ENCODE peak calls at places on chromosomes 13 and 19, in six cellular contexts. Y is heart left ventricle, S is A549, W is GM12892, I is K562, B is tibial nerve. L is an unnamed sample.

GRCh38 chr19:29696045-29696682 is 18.9 kb downstream of the C19orf12 start:
- DNase-seq in Y (no peak), S (no peak), W (no peak), I (no peak), B (no peak), L (no peak)

GRCh38 chr13:107799001-107799400 is 416.3 kb downstream of the LIG4 start:
- DNase-seq in Y (no peak), S (no peak), W (no peak), I (no peak), B (no peak), L (no peak)

GRCh38 chr13:28329395-28330158 is 165.4 kb downstream of the FLT1 start:
- DNase-seq in Y (no peak), S (no peak), W (no peak), I (no peak), B (no peak), L (peak)

GRCh38 chr19:49056101-49056901 is 1.2 kb downstream of the CGB7 start:
- DNase-seq in Y (peak), S (peak), W (peak), I (peak), B (peak), L (no peak)

GRCh38 chr13:63048648-63049047 is 1633.0 kb upstream of the PCDH20 start:
- DNase-seq in Y (no peak), S (peak), W (no peak), I (no peak), B (no peak), L (no peak)

GRCh38 chr19:50427997-50428425 is 4.7 kb upstream of the MYBPC2 start:
- DNase-seq in Y (peak), S (no peak), W (no peak), I (no peak), B (peak), L (no peak)

GRCh38 chr13:39422845-39423565 is 180.0 kb downstream of the LHFPL6 start:
- DNase-seq in Y (no peak), S (no peak), W (no peak), I (no peak), B (no peak), L (no peak)

GRCh38 chr19:20151617-20152145 is 15.3 kb upstream of the ZNF486 start:
- DNase-seq in Y (no peak), S (no peak), W (no peak), I (no peak), B (no peak), L (no peak)

DNA sequence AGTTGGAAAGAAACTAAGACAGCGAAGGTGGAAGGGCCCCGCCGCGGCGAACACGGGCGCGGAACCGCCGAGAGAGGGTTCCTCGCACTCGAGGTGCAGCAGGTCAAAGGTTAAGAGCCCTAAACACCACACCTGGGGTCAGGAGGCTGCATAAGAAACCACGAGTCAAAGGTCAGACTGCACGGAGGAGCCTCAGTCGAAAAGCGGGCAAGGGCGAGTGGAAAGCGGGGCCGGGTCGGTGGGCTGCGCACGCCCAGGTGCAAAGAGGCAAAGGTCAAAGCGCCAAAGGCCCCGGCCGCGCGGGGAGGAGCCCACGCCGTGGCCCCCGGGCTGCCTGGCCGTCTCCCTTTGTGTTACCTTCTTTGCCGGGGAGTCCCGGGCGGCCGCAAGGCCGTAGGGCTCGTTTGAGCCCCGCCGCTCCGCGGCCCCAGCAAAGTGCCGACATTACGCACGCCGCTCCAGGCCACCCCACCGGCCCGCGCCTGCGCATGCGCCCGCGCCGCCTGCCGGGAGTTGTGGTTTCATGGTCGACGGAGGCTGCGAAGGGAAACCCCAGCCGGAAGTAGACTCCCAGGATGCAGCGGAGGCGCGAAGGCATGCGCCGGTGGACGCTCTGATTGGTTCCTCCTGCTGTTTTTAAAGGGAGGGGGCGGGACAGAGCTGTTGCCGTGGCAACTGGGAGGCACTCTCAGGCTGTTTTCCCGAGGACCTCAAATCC is at the start of gene POLRMT:
- DNase-seq in Y (peak), S (peak), W (peak), I (peak), B (peak), L (peak)
- TF ChIP-seq POLR2A in Y (no peak), S (peak), W (peak), I (peak), B (no peak), L (peak)

GRCh38 chr19:40601061-40601973 is at the start of gene LTBP4:
- DNase-seq in Y (peak), S (no peak), W (no peak), I (peak), B (no peak), L (no peak)
- TF ChIP-seq POLR2A in Y (no peak), S (no peak), W (no peak), I (no peak), B (no peak), L (no peak)

GRCh38 chr19:15367439-15367838 is 12.1 kb downstream of the AKAP8 start:
- DNase-seq in Y (no peak), S (no peak), W (no peak), I (no peak), B (no peak), L (no peak)

GRCh38 chr19:15368798-15369593 is 10.6 kb downstream of the AKAP8 start:
- DNase-seq in Y (no peak), S (no peak), W (no peak), I (no peak), B (no peak), L (no peak)

GRCh38 chr19:15368051-15368632 is 11.4 kb downstream of the AKAP8 start:
- DNase-seq in Y (no peak), S (no peak), W (no peak), I (no peak), B (no peak), L (no peak)

GRCh38 chr19:15371119-15371518 is 8.5 kb downstream of the AKAP8 start:
- DNase-seq in Y (no peak), S (no peak), W (no peak), I (no peak), B (no peak), L (no peak)

DNA sequence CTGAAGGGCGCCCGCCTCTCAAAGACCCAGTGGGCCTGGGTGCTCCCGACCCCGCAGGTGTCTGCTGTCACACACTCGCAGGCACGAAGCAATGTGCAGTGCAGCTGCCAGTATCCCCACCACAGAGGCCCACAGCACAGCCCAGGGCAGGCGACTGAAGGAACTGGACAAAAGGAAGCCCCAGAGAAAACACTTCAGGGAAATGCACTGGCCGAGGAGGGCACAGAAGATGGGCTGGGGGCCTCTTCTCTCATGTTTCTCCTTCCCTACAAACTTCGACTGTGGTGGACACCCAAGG is 10.0 kb downstream of the AKAP8 start:
- DNase-seq in Y (no peak), S (no peak), W (no peak), I (no peak), B (no peak), L (no peak)
- TF ChIP-seq POLR2A in Y (no peak), S (no peak), W (no peak), I (no peak), B (no peak), L (no peak)

DNA sequence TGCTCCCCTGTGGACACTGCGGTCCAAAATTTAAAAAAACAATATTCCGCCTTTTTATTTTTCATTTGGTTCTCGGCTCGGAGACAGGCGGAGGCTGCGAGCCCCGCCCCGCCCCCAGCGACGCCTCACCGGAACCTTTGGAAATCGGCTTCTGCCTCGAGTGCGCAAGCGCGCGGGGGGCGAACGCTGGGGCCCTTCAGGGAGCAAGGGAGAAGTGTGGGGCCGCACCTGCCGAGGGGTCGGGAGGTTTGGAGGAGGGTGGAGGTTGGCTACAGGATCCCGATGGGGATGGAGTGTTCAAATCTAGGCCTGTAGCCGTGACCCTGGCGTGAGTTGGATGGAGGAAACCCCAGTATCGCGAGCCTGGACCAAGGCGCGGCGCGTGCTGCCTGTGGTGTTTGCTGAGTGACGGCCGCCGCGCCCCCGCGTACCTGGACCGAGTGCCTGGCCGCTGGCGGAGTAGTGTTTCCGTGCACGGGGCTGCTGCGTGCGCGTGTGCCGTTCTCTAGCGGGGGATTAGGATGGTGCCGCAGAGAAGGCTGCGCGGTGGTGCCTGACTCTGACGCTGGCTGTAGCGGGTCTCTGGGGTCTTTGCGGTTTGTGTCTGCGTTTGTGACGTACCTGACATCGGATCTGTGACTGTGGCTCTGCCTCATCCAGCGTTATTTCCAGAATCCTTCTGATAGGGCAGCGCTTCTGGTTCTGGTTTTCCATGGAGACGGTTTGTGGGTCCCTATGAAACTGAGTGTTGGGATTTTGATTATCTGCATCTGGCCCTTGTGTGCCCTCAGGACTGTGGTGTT is 625 bp upstream of the ZFP30 start:
- DNase-seq in Y (peak), S (peak), W (peak), I (peak), B (peak), L (peak)
- TF ChIP-seq POLR2A in Y (no peak), S (peak), W (peak), I (peak), B (no peak), L (peak)

GRCh38 chr19:12843328-12843727 is 5.0 kb downstream of the MAST1 start:
- DNase-seq in Y (no peak), S (no peak), W (no peak), I (no peak), B (no peak), L (no peak)

GRCh38 chr19:12840091-12841079 is 2.1 kb downstream of the MAST1 start:
- DNase-seq in Y (no peak), S (peak), W (no peak), I (peak), B (no peak), L (peak)

GRCh38 chr19:12842511-12842910 is 4.2 kb downstream of the MAST1 start:
- DNase-seq in Y (no peak), S (no peak), W (no peak), I (no peak), B (no peak), L (no peak)

GRCh38 chr19:12838893-12839656 is 760 bp downstream of the MAST1 start:
- DNase-seq in Y (no peak), S (no peak), W (no peak), I (no peak), B (no peak), L (no peak)

DNA sequence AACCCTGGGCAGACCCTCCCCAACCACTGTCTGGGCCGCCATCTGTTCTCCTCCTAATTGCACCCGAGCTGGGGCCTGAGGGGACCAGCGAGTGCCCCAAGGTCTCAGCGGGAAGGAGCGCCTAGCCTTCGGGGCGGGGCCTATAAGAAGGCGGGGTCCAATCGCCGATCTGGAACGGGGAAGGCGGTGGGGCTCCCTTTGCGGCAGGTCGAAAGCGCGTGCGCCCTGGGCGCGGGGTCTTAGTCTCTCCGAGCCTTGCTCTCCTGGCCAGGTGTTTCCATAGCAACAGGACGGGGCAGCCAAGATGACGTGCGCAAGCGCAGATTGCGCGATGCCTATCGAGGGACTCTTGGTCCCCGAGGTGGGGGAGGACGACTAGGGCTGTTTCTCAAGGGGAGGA is 2.8 kb downstream of the MAST1 start:
- DNase-seq in Y (no peak), S (no peak), W (no peak), I (peak), B (no peak), L (no peak)
- TF ChIP-seq POLR2A in Y (no peak), S (no peak), W (no peak), I (no peak), B (no peak), L (no peak)

DNA sequence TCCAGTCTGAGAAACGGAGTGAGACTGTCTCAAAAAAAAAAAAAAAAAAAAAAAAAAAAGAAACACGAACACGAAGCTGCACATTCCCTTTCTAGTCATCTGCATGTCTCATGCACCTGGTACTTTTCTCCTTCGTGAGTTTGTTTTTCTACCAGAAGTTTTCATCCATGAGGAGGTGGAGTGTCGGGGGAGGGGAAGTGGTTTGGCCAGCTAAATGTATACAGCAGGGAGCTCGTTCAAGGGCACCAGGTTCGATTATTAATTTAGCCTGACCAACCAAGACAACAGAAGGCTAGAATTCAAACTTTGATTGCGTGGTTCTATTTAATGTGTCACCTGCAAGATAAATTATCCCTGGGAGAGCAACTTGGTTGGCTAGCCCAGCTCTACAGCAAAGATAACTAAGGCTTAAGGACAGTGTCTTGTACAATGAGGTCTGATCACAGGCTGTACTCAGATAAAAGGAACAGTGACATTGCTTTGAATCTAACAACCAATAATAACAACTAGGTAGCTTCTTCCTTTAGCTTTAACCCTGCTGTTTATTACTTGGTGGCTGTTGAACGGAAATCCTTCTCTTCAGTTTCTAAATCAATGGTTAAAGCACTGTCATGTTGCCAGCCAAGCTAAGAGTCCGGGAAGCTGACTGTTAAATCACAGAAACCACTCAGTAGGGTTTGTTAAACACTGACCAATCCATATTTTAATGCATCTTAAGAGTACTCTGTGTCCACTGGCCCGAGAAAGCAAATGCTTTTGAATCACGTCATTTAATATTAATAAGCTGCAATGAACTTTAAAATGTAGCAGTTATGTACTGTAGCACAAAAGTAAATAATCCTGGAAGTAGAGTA is 98.4 kb upstream of the STARD13 start:
- DNase-seq in Y (no peak), S (no peak), W (no peak), I (no peak), B (no peak), L (no peak)
- TF ChIP-seq POLR2A in Y (no peak), S (no peak), W (no peak), I (no peak), B (no peak), L (no peak)